ENCODE peak calls at places on chromosomes 6 and 20, in six cellular contexts. One of them, this sample, is unnamed. For H3K4me1 and H3K9me3, the result is how much of the 10 kb centered on the place peaks cover.

GRCh38 chr6:41119508-41119907 is 34.6 kb downstream of the TREML1 start:
- DNase-seq in ascending aorta: no peak
- DNase-seq in PC-9: no peak
- DNase-seq in esophagus squamous epithelium: no peak
- DNase-seq in effector memory CD4-positive, alpha-beta T cell: no peak
- DNase-seq in heart left ventricle: no peak
- DNase-seq in this sample: no peak

GRCh38 chr6:24927234-24927955 is 8.4 kb downstream of the RIPOR2 start:
- DNase-seq in ascending aorta: no peak
- DNase-seq in esophagus squamous epithelium: no peak
- DNase-seq in heart left ventricle: no peak
- DNase-seq in PC-9: no peak
- DNase-seq in effector memory CD4-positive, alpha-beta T cell: no peak
- DNase-seq in this sample: peak

GRCh38 chr6:111057074-111057752 is 30.1 kb upstream of the SLC16A10 start:
- DNase-seq in esophagus squamous epithelium: no peak
- DNase-seq in PC-9: no peak
- DNase-seq in effector memory CD4-positive, alpha-beta T cell: no peak
- DNase-seq in ascending aorta: no peak
- DNase-seq in heart left ventricle: no peak
- DNase-seq in this sample: peak

GRCh38 chr6:119856136-119856535 is 506.6 kb upstream of the MAN1A1 start:
- DNase-seq in heart left ventricle: no peak
- DNase-seq in ascending aorta: no peak
- DNase-seq in PC-9: peak
- DNase-seq in esophagus squamous epithelium: no peak
- DNase-seq in effector memory CD4-positive, alpha-beta T cell: no peak
- DNase-seq in this sample: peak

GRCh38 chr6:45301348-45302142 is 26.6 kb upstream of the RUNX2 start:
- DNase-seq in ascending aorta: no peak
- DNase-seq in PC-9: no peak
- DNase-seq in heart left ventricle: no peak
- DNase-seq in effector memory CD4-positive, alpha-beta T cell: no peak
- DNase-seq in esophagus squamous epithelium: no peak
- DNase-seq in this sample: no peak

GRCh38 chr20:1906361-1907051 is 11.3 kb downstream of the SIRPA start:
- DNase-seq in heart left ventricle: no peak
- DNase-seq in esophagus squamous epithelium: no peak
- DNase-seq in effector memory CD4-positive, alpha-beta T cell: no peak
- DNase-seq in PC-9: no peak
- DNase-seq in ascending aorta: no peak
- DNase-seq in this sample: no peak

GRCh38 chr6:118469468-118469867 is 78.6 kb upstream of the PLN start:
- DNase-seq in ascending aorta: no peak
- DNase-seq in heart left ventricle: no peak
- DNase-seq in PC-9: no peak
- DNase-seq in esophagus squamous epithelium: no peak
- DNase-seq in effector memory CD4-positive, alpha-beta T cell: no peak
- DNase-seq in this sample: no peak

GRCh38 chr6:163836916-163837660 is 422.6 kb downstream of the QKI start:
- DNase-seq in heart left ventricle: no peak
- DNase-seq in esophagus squamous epithelium: no peak
- DNase-seq in ascending aorta: no peak
- DNase-seq in effector memory CD4-positive, alpha-beta T cell: no peak
- DNase-seq in PC-9: no peak
- DNase-seq in this sample: no peak

GRCh38 chr6:145736854-145737181 is 1.5 kb upstream of the EPM2A start:
- DNase-seq in heart left ventricle: no peak
- DNase-seq in PC-9: no peak
- DNase-seq in effector memory CD4-positive, alpha-beta T cell: no peak
- DNase-seq in esophagus squamous epithelium: no peak
- DNase-seq in ascending aorta: peak
- DNase-seq in this sample: no peak

GRCh38 chr6:157569543-157569942 is 188.6 kb downstream of the ZDHHC14 start:
- DNase-seq in heart left ventricle: no peak
- DNase-seq in esophagus squamous epithelium: no peak
- DNase-seq in ascending aorta: no peak
- DNase-seq in effector memory CD4-positive, alpha-beta T cell: no peak
- DNase-seq in PC-9: no peak
- DNase-seq in this sample: no peak

GRCh38 chr6:8983202-8983688 is 547.9 kb upstream of the SLC35B3 start:
- DNase-seq in esophagus squamous epithelium: no peak
- DNase-seq in effector memory CD4-positive, alpha-beta T cell: no peak
- DNase-seq in ascending aorta: peak
- DNase-seq in PC-9: peak
- DNase-seq in heart left ventricle: peak
- DNase-seq in this sample: peak

GRCh38 chr20:3710703-3711417 is 1.5 kb downstream of the SIGLEC1 start:
- DNase-seq in heart left ventricle: peak
- DNase-seq in esophagus squamous epithelium: no peak
- DNase-seq in PC-9: peak
- DNase-seq in effector memory CD4-positive, alpha-beta T cell: peak
- DNase-seq in ascending aorta: peak
- DNase-seq in this sample: peak

GRCh38 chr6:20691185-20691584 is 156.9 kb downstream of the CDKAL1 start:
- DNase-seq in effector memory CD4-positive, alpha-beta T cell: no peak
- DNase-seq in heart left ventricle: no peak
- DNase-seq in PC-9: no peak
- DNase-seq in ascending aorta: no peak
- DNase-seq in esophagus squamous epithelium: no peak
- DNase-seq in this sample: no peak

GRCh38 chr6:78781001-78781400 is 86.3 kb upstream of the IRAK1BP1 start:
- DNase-seq in heart left ventricle: peak
- DNase-seq in PC-9: peak
- DNase-seq in esophagus squamous epithelium: no peak
- DNase-seq in ascending aorta: no peak
- DNase-seq in effector memory CD4-positive, alpha-beta T cell: no peak
- DNase-seq in this sample: no peak

GRCh38 chr6:41021832-41022231 is 17.2 kb downstream of the UNC5CL start:
- DNase-seq in heart left ventricle: no peak
- DNase-seq in effector memory CD4-positive, alpha-beta T cell: no peak
- DNase-seq in esophagus squamous epithelium: no peak
- DNase-seq in PC-9: peak
- DNase-seq in ascending aorta: no peak
- DNase-seq in this sample: no peak

GRCh38 chr6:72622094-72622540 is 253 bp downstream of the KCNQ5 start:
- DNase-seq in esophagus squamous epithelium: no peak
- DNase-seq in heart left ventricle: peak
- DNase-seq in effector memory CD4-positive, alpha-beta T cell: peak
- DNase-seq in ascending aorta: peak
- DNase-seq in PC-9: peak
- DNase-seq in this sample: peak

GRCh38 chr6:79522609-79523008 is 14.6 kb downstream of the LCA5 start:
- DNase-seq in PC-9: no peak
- DNase-seq in effector memory CD4-positive, alpha-beta T cell: no peak
- DNase-seq in ascending aorta: no peak
- DNase-seq in esophagus squamous epithelium: no peak
- DNase-seq in heart left ventricle: no peak
- DNase-seq in this sample: no peak

GRCh38 chr6:1368940-1369339 is 20.4 kb upstream of the FOXF2 start:
- DNase-seq in esophagus squamous epithelium: no peak
- DNase-seq in PC-9: no peak
- DNase-seq in effector memory CD4-positive, alpha-beta T cell: no peak
- DNase-seq in heart left ventricle: no peak
- DNase-seq in ascending aorta: no peak
- DNase-seq in this sample: no peak

GRCh38 chr6:17703256-17703694 is 3.5 kb downstream of the NUP153 start:
- DNase-seq in effector memory CD4-positive, alpha-beta T cell: no peak
- DNase-seq in heart left ventricle: no peak
- DNase-seq in esophagus squamous epithelium: no peak
- DNase-seq in PC-9: no peak
- DNase-seq in ascending aorta: peak
- DNase-seq in this sample: no peak

GRCh38 chr6:10481101-10481500 is 40.0 kb upstream of the GCNT2 start:
- DNase-seq in heart left ventricle: no peak
- DNase-seq in PC-9: peak
- DNase-seq in esophagus squamous epithelium: no peak
- DNase-seq in effector memory CD4-positive, alpha-beta T cell: no peak
- DNase-seq in ascending aorta: no peak
- DNase-seq in this sample: no peak

GRCh38 chr6:16802071-16802470 is 40.8 kb upstream of the ATXN1 start:
- DNase-seq in effector memory CD4-positive, alpha-beta T cell: no peak
- DNase-seq in esophagus squamous epithelium: no peak
- DNase-seq in ascending aorta: no peak
- DNase-seq in PC-9: no peak
- DNase-seq in heart left ventricle: no peak
- DNase-seq in this sample: no peak

GRCh38 chr6:38508894-38509293 is 130.8 kb downstream of the BTBD9 start:
- DNase-seq in ascending aorta: no peak
- DNase-seq in heart left ventricle: no peak
- DNase-seq in esophagus squamous epithelium: no peak
- DNase-seq in effector memory CD4-positive, alpha-beta T cell: no peak
- DNase-seq in PC-9: peak
- DNase-seq in this sample: no peak

GRCh38 chr6:159002432-159003160 is 2.6 kb upstream of the RSPH3 start:
- DNase-seq in effector memory CD4-positive, alpha-beta T cell: no peak
- DNase-seq in esophagus squamous epithelium: no peak
- DNase-seq in heart left ventricle: no peak
- DNase-seq in ascending aorta: no peak
- DNase-seq in PC-9: peak
- DNase-seq in this sample: no peak

GRCh38 chr6:167918507-167919278 is 78.8 kb upstream of the KIF25 start:
- DNase-seq in heart left ventricle: no peak
- DNase-seq in effector memory CD4-positive, alpha-beta T cell: no peak
- DNase-seq in esophagus squamous epithelium: no peak
- DNase-seq in PC-9: no peak
- DNase-seq in ascending aorta: no peak
- DNase-seq in this sample: no peak

GRCh38 chr20:15011631-15012030 is 674.2 kb upstream of the FLRT3 start:
- DNase-seq in esophagus squamous epithelium: no peak
- DNase-seq in PC-9: no peak
- DNase-seq in heart left ventricle: no peak
- DNase-seq in effector memory CD4-positive, alpha-beta T cell: no peak
- DNase-seq in ascending aorta: no peak
- DNase-seq in this sample: no peak

GRCh38 chr6:52538252-52538905 is 38.5 kb downstream of the TRAM2 start:
- DNase-seq in esophagus squamous epithelium: no peak
- DNase-seq in ascending aorta: no peak
- DNase-seq in heart left ventricle: no peak
- DNase-seq in effector memory CD4-positive, alpha-beta T cell: no peak
- DNase-seq in PC-9: no peak
- DNase-seq in this sample: no peak

GRCh38 chr20:33306228-33306627 is 23.2 kb downstream of the BPIFB1 start:
- DNase-seq in esophagus squamous epithelium: no peak
- DNase-seq in effector memory CD4-positive, alpha-beta T cell: no peak
- DNase-seq in PC-9: no peak
- DNase-seq in heart left ventricle: no peak
- DNase-seq in ascending aorta: no peak
- DNase-seq in this sample: no peak

GRCh38 chr20:33303595-33303994 is 20.6 kb downstream of the BPIFB1 start:
- DNase-seq in heart left ventricle: no peak
- DNase-seq in effector memory CD4-positive, alpha-beta T cell: no peak
- DNase-seq in PC-9: no peak
- DNase-seq in ascending aorta: no peak
- DNase-seq in esophagus squamous epithelium: no peak
- DNase-seq in this sample: no peak

GRCh38 chr20:33305591-33306057 is 22.6 kb downstream of the BPIFB1 start:
- DNase-seq in heart left ventricle: no peak
- DNase-seq in ascending aorta: no peak
- DNase-seq in esophagus squamous epithelium: no peak
- DNase-seq in effector memory CD4-positive, alpha-beta T cell: no peak
- DNase-seq in PC-9: peak
- DNase-seq in this sample: no peak

GRCh38 chr20:33301192-33301930 is 18.3 kb downstream of the BPIFB1 start:
- DNase-seq in effector memory CD4-positive, alpha-beta T cell: no peak
- DNase-seq in esophagus squamous epithelium: no peak
- DNase-seq in ascending aorta: no peak
- DNase-seq in heart left ventricle: no peak
- DNase-seq in PC-9: no peak
- DNase-seq in this sample: no peak

GRCh38 chr20:33304046-33304445 is 21.0 kb downstream of the BPIFB1 start:
- DNase-seq in esophagus squamous epithelium: no peak
- DNase-seq in heart left ventricle: no peak
- DNase-seq in ascending aorta: no peak
- DNase-seq in PC-9: no peak
- DNase-seq in effector memory CD4-positive, alpha-beta T cell: no peak
- DNase-seq in this sample: no peak
- H3K4me1 ChIP-seq in esophagus squamous epithelium: under half
- H3K4me1 ChIP-seq in heart left ventricle: under half
- H3K4me1 ChIP-seq in ascending aorta: under half
- H3K4me1 ChIP-seq in PC-9: under half
- H3K4me1 ChIP-seq in effector memory CD4-positive, alpha-beta T cell: under half
- H3K4me1 ChIP-seq in this sample: under half

GRCh38 chr6:140627002-140627401 is 1252.6 kb upstream of the CITED2 start:
- DNase-seq in heart left ventricle: no peak
- DNase-seq in PC-9: no peak
- DNase-seq in esophagus squamous epithelium: no peak
- DNase-seq in ascending aorta: no peak
- DNase-seq in effector memory CD4-positive, alpha-beta T cell: no peak
- DNase-seq in this sample: no peak

GRCh38 chr6:140623498-140623897 is 1249.0 kb upstream of the CITED2 start:
- DNase-seq in PC-9: no peak
- DNase-seq in heart left ventricle: no peak
- DNase-seq in ascending aorta: no peak
- DNase-seq in effector memory CD4-positive, alpha-beta T cell: no peak
- DNase-seq in esophagus squamous epithelium: no peak
- DNase-seq in this sample: no peak
- H3K9me3 ChIP-seq in PC-9: under half
- H3K9me3 ChIP-seq in heart left ventricle: under half
- H3K9me3 ChIP-seq in ascending aorta: under half
- H3K9me3 ChIP-seq in effector memory CD4-positive, alpha-beta T cell: under half
- H3K9me3 ChIP-seq in esophagus squamous epithelium: under half
- H3K9me3 ChIP-seq in this sample: under half

DNA sequence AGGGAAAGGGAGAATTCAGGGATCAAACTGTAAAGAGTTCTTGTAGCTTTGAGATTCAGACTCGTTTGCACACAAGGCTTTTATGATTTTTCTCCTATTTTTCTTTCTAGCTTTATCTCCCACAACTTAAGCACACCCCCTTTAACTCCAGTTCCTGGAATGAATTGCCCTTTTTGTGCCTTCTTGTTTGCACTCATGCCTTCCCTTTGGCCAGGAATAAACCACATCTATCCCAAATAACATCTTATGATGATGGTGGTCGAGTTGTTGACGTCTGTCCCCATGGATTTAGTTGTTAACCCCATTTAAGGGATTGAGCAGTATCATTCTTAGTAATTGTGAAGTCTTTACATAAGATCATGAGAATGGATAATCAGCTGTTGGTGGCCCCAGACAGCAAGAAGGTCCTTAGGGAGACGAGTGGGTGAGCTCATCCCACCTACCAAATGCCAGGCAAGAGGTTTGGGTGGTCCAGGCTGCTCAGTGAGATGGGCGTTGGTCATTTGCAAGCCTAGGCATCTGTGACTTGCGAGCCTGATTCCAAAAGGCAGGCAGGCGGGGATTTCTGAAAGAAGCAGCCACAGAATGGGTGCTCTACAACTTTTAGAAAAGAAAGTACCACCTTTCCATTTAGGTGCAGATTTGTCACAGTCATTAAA is 2.3 kb downstream of the WRNIP1 start:
- DNase-seq in PC-9: no peak
- DNase-seq in effector memory CD4-positive, alpha-beta T cell: no peak
- DNase-seq in ascending aorta: no peak
- DNase-seq in esophagus squamous epithelium: no peak
- DNase-seq in heart left ventricle: no peak
- DNase-seq in this sample: no peak
- H3K4me1 ChIP-seq in PC-9: under half
- H3K4me1 ChIP-seq in effector memory CD4-positive, alpha-beta T cell: under half
- H3K4me1 ChIP-seq in ascending aorta: under half
- H3K4me1 ChIP-seq in esophagus squamous epithelium: under half
- H3K4me1 ChIP-seq in heart left ventricle: half or more
- H3K4me1 ChIP-seq in this sample: under half

GRCh38 chr6:30707281-30707850 is 9.7 kb downstream of the MDC1 start:
- DNase-seq in heart left ventricle: no peak
- DNase-seq in PC-9: peak
- DNase-seq in ascending aorta: no peak
- DNase-seq in effector memory CD4-positive, alpha-beta T cell: no peak
- DNase-seq in esophagus squamous epithelium: no peak
- DNase-seq in this sample: no peak
- H3K9me3 ChIP-seq in heart left ventricle: under half
- H3K9me3 ChIP-seq in PC-9: under half
- H3K9me3 ChIP-seq in ascending aorta: under half
- H3K9me3 ChIP-seq in effector memory CD4-positive, alpha-beta T cell: under half
- H3K9me3 ChIP-seq in esophagus squamous epithelium: under half
- H3K9me3 ChIP-seq in this sample: under half

This sample was measured in CD8-positive, alpha-beta memory T cell.